ENCODE peak calls at places on chromosome 11, in ten cellular contexts. R is astrocyte of the spinal cord, T is right lobe of liver, U is mammary epithelial cell, B is A549, V is astrocyte of the cerebellum, I is ovary, J is PC-3, Y is thoracic aorta, G is pancreas. N is an unnamed sample.

GRCh38 chr11:60193687-60194433 is 11.0 kb upstream of the MS4A6A start:
- DNase-seq in R (peak), V (no peak), J (peak), Y (no peak), U (peak), I (peak), T (peak), G (peak), B (peak), N (no peak)

GRCh38 chr11:102256251-102256650 is 61.0 kb upstream of the BIRC3 start:
- DNase-seq in G (no peak), B (no peak), V (no peak), T (no peak), Y (no peak), I (no peak), R (peak), U (peak), J (peak), N (peak)

GRCh38 chr11:112455791-112456190 is 195.1 kb upstream of the PLET1 start:
- DNase-seq in Y (no peak), B (no peak), R (no peak), U (no peak), J (peak), I (no peak), G (no peak), V (no peak), T (no peak), N (no peak)

GRCh38 chr11:13313005-13313819 is 35.6 kb downstream of the BMAL1 start:
- DNase-seq in I (no peak), T (no peak), B (no peak), G (no peak), Y (no peak), V (no peak), J (no peak), R (no peak), U (peak), N (no peak)

GRCh38 chr11:104781719-104782376 is 116.4 kb downstream of the CASP12 start:
- DNase-seq in G (no peak), V (no peak), J (peak), B (no peak), R (no peak), T (no peak), U (no peak), Y (no peak), I (no peak), N (no peak)

GRCh38 chr11:46203746-46204145 is 73.7 kb upstream of the CREB3L1 start:
- DNase-seq in B (no peak), T (no peak), R (no peak), Y (no peak), V (no peak), J (no peak), G (no peak), I (no peak), U (no peak), N (no peak)

GRCh38 chr11:12416552-12416951 is 39.2 kb downstream of the PARVA start:
- DNase-seq in I (no peak), R (no peak), V (no peak), U (no peak), T (no peak), B (no peak), Y (no peak), J (no peak), G (no peak), N (no peak)

GRCh38 chr11:123247498-123247799 is 52.4 kb upstream of the CLMP start:
- DNase-seq in I (no peak), Y (no peak), B (no peak), G (no peak), U (no peak), J (no peak), T (no peak), R (no peak), V (no peak), N (no peak)

GRCh38 chr11:100639140-100639539 is 47.9 kb upstream of the ARHGAP42 start:
- DNase-seq in T (no peak), B (no peak), J (no peak), I (no peak), G (no peak), R (peak), Y (no peak), V (peak), U (no peak), N (no peak)

GRCh38 chr11:120073196-120073595 is 64.7 kb downstream of the TRIM29 start:
- DNase-seq in R (no peak), J (no peak), U (no peak), I (no peak), G (no peak), Y (no peak), T (no peak), V (no peak), B (no peak), N (no peak)

GRCh38 chr11:914747-915493 is 4.3 kb upstream of the CHID1 start:
- DNase-seq in V (no peak), U (no peak), G (no peak), T (peak), R (no peak), B (no peak), J (no peak), I (no peak), Y (peak), N (no peak)

GRCh38 chr11:111557425-111558111 is 17.0 kb downstream of the LAYN start:
- DNase-seq in V (peak), R (peak), I (no peak), U (peak), B (no peak), J (peak), G (no peak), T (no peak), Y (no peak), N (peak)

GRCh38 chr11:68825603-68826002 is 16.1 kb downstream of the CPT1A start:
- DNase-seq in T (no peak), V (no peak), R (no peak), G (peak), J (peak), U (no peak), B (no peak), I (no peak), Y (no peak), N (no peak)

GRCh38 chr11:102994101-102994500 is 38.6 kb upstream of the MMP13 start:
- DNase-seq in Y (no peak), T (no peak), V (no peak), R (peak), G (no peak), B (no peak), I (no peak), J (peak), U (no peak), N (no peak)

GRCh38 chr11:78171951-78172350 is 16.5 kb downstream of the KCTD21 start:
- DNase-seq in B (no peak), U (no peak), J (no peak), T (no peak), R (no peak), I (peak), Y (no peak), G (no peak), V (no peak), N (no peak)

GRCh38 chr11:116390963-116391362 is 381.8 kb downstream of the BUD13 start:
- DNase-seq in U (no peak), R (no peak), T (no peak), J (no peak), V (no peak), I (no peak), B (no peak), G (no peak), Y (no peak), N (no peak)

GRCh38 chr11:61955031-61955415 is 4.9 kb downstream of the BEST1 start:
- DNase-seq in R (peak), G (peak), Y (no peak), J (no peak), B (peak), V (no peak), U (peak), T (no peak), I (peak), N (no peak)

GRCh38 chr11:74701351-74701750 is 29.9 kb downstream of the CHRDL2 start:
- DNase-seq in Y (no peak), J (peak), I (no peak), B (no peak), U (no peak), R (no peak), G (no peak), T (no peak), V (no peak), N (no peak)

DNA sequence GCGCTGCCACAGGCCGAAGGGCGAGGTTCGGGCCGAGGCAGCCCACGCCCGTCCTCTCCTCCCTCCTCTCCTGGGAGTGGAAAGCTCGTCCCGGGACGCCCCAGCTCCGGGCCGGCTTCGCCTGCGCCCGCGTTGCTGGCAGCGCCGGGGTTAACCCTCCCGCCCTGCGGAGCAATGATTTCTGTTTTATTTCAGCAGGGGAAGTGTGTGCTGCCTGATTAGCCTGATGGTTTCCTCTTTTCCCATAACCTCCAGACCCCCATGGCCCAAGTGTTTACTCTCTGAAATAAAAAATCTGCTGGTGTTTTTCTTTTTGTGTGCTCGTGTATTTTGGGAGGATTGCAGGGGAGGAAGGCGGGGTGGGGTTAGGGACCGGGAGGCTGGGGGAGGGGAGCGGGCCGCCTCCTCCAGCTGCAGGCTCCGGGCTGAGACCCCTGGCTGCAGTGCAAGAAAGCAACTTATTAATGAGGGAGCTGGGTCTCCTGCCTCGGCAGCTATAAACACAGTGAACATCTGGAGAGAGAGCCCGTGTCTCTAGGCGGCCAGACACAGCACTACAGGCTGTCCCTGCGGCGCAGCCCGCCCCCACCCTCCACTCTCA is 38.6 kb downstream of the ETS1 start:
- DNase-seq in B (no peak), R (no peak), J (peak), Y (no peak), U (no peak), T (peak), G (peak), V (no peak), I (peak), N (no peak)
- TF ChIP-seq CTCF in B (no peak), R (no peak), J (no peak), Y (no peak), U (no peak), T (no peak), G (no peak), V (no peak), I (no peak), N (no peak)

GRCh38 chr11:129996113-129996870 is 6.3 kb downstream of the PRDM10 start:
- DNase-seq in Y (no peak), J (no peak), U (no peak), G (no peak), B (no peak), I (peak), V (no peak), R (no peak), T (no peak), N (no peak)

GRCh38 chr11:129999407-129999806 is 3.2 kb downstream of the PRDM10 start:
- DNase-seq in G (no peak), V (no peak), Y (no peak), I (no peak), J (no peak), U (no peak), R (no peak), T (no peak), B (no peak), N (no peak)

GRCh38 chr11:129998905-129999304 is 3.7 kb downstream of the PRDM10 start:
- DNase-seq in U (no peak), I (no peak), V (no peak), J (no peak), R (no peak), B (no peak), G (no peak), T (no peak), Y (no peak), N (no peak)

GRCh38 chr11:129997513-129997912 is 5.1 kb downstream of the PRDM10 start:
- DNase-seq in G (no peak), I (no peak), R (no peak), Y (no peak), T (no peak), B (no peak), U (no peak), V (no peak), J (no peak), N (no peak)

GRCh38 chr11:129998107-129998506 is 4.5 kb downstream of the PRDM10 start:
- DNase-seq in Y (no peak), R (no peak), V (no peak), I (no peak), U (no peak), B (no peak), G (no peak), T (no peak), J (no peak), N (no peak)
- H3K4me3 ChIP-seq in Y (no peak), R (no peak), V (no peak), I (no peak), U (no peak), B (no peak), G (no peak), T (no peak), J (no peak), N (no peak)

GRCh38 chr11:133835258-133836075 is 9.8 kb downstream of the SPATA19 start:
- DNase-seq in U (peak), G (no peak), B (peak), T (peak), I (no peak), V (peak), J (peak), R (peak), Y (no peak), N (peak)
- TF ChIP-seq CTCF in U (peak), G (peak), B (peak), T (peak), I (no peak), V (peak), J (peak), R (peak), Y (peak), N (peak)

GRCh38 chr11:19714387-19715363 is 2.0 kb downstream of the NAV2 start:
- DNase-seq in G (peak), V (no peak), I (no peak), Y (peak), T (peak), U (peak), J (peak), R (peak), B (no peak), N (no peak)
- H3K4me3 ChIP-seq in G (no peak), V (peak), I (peak), Y (peak), T (peak), U (peak), J (peak), R (peak), B (peak), N (peak)

GRCh38 chr11:35145249-35145648 is 6.3 kb downstream of the CD44 start:
- DNase-seq in Y (no peak), R (peak), U (no peak), J (peak), B (no peak), T (no peak), I (no peak), V (no peak), G (peak), N (no peak)
- TF ChIP-seq CTCF in Y (no peak), R (no peak), U (no peak), J (no peak), B (no peak), T (no peak), I (no peak), V (no peak), G (no peak), N (no peak)